ENCODE peak calls at places on chromosome 1, in four cellular contexts. D is stimulated activated CD4-positive, alpha-beta T cell treated with anti-CD3 and anti-CD28 coated beads, Interleukin-4, amount 100 ng/mL, for 48 hours; V is HEK293T; B is aorta. P is an unnamed sample.

GRCh38 chr1:42679364-42679983 is 2.7 kb upstream of the YBX1 start:
- DNase-seq in V (no peak), B (no peak), D (no peak), P (no peak)

GRCh38 chr1:157580179-157580827 is 17.6 kb downstream of the FCRL4 start:
- DNase-seq in D (no peak), B (no peak), V (peak), P (peak)

GRCh38 chr1:185069202-185069601 is 23.8 kb downstream of the RNF2 start:
- DNase-seq in D (no peak), B (no peak), V (no peak), P (no peak)

GRCh38 chr1:7229186-7229585 is 443.9 kb downstream of the CAMTA1 start:
- DNase-seq in D (no peak), V (no peak), B (no peak), P (no peak)

GRCh38 chr1:89546082-89546889 is 21.7 kb downstream of the LRRC8B start:
- DNase-seq in D (no peak), B (no peak), V (no peak), P (no peak)

GRCh38 chr1:224459051-224459450 is 24.5 kb upstream of the WDR26 start:
- DNase-seq in B (no peak), D (no peak), V (no peak), P (no peak)

GRCh38 chr1:3529099-3529729 is 74.7 kb downstream of the ARHGEF16 start:
- DNase-seq in V (no peak), B (peak), D (no peak), P (no peak)

GRCh38 chr1:21534674-21535378 is 25.6 kb downstream of the ALPL start:
- DNase-seq in B (no peak), D (no peak), V (peak), P (peak)

GRCh38 chr1:30664103-30664755 is 59.2 kb downstream of the MATN1 start:
- DNase-seq in D (no peak), V (no peak), B (peak), P (no peak)

GRCh38 chr1:78101514-78101913 is 55.7 kb downstream of the GIPC2 start:
- DNase-seq in B (no peak), D (no peak), V (no peak), P (no peak)

GRCh38 chr1:36879613-36880012 is 154.7 kb downstream of the GRIK3 start:
- DNase-seq in B (peak), D (no peak), V (no peak), P (no peak)

GRCh38 chr1:156510709-156511108 is 10.1 kb upstream of the MEF2D start:
- DNase-seq in V (no peak), B (peak), D (no peak), P (no peak)

GRCh38 chr1:199551967-199552565 is 475.4 kb upstream of the NR5A2 start:
- DNase-seq in V (peak), D (peak), B (no peak), P (peak)

GRCh38 chr1:54290443-54291184 is 90.6 kb downstream of the MRPL37 start:
- DNase-seq in D (no peak), V (no peak), B (peak), P (no peak)

GRCh38 chr1:227886503-227886961 is 61.2 kb downstream of the WNT9A start:
- DNase-seq in D (no peak), V (no peak), B (peak), P (no peak)

GRCh38 chr1:198153103-198153502 is 3.7 kb upstream of the NEK7 start:
- DNase-seq in B (peak), D (no peak), V (no peak), P (no peak)

GRCh38 chr1:21237386-21238088 is 52.7 kb downstream of the ECE1 start:
- DNase-seq in D (no peak), B (no peak), V (no peak), P (no peak)

GRCh38 chr1:6385673-6386191 is 7.8 kb downstream of the ACOT7 start:
- DNase-seq in B (peak), V (no peak), D (no peak), P (peak)

GRCh38 chr1:234553241-234554156 is 56.5 kb downstream of the IRF2BP2 start:
- DNase-seq in D (no peak), V (no peak), B (no peak), P (no peak)

GRCh38 chr1:119946724-119947123 is 50.4 kb upstream of the ADAM30 start:
- DNase-seq in V (no peak), B (no peak), D (no peak), P (no peak)

GRCh38 chr1:222618001-222618879 is at the start of gene MIA3:
- DNase-seq in B (peak), V (peak), D (peak), P (peak)

P was measured in neural crest cell.